ENCODE peak calls at places on chromosomes 6 and 20, in five cellular contexts. N is psoas muscle, Y is IMR-90, W is HL-60, D is choroid plexus epithelial cell. J is an unnamed sample.

GRCh38 chr20:37598101-37598530 is 70.4 kb upstream of the BLCAP start:
- DNase-seq in N (no peak), Y (no peak), W (no peak), D (no peak), J (no peak)

GRCh38 chr6:150251566-150252186 is 108.8 kb downstream of the PPP1R14C start:
- DNase-seq in N (peak), Y (peak), W (no peak), D (no peak), J (no peak)

GRCh38 chr20:3933126-3933684 is 44.0 kb downstream of the PANK2 start:
- DNase-seq in N (no peak), Y (no peak), W (peak), D (no peak), J (no peak)

GRCh38 chr20:11718474-11719094 is 199.1 kb upstream of the BTBD3 start:
- DNase-seq in N (no peak), Y (no peak), W (no peak), D (no peak), J (no peak)

GRCh38 chr20:49608752-49609670 is 41.1 kb upstream of the PTGIS start:
- DNase-seq in N (peak), Y (no peak), W (peak), D (peak), J (peak)

GRCh38 chr20:17699931-17700351 is at the start of gene BANF2:
- DNase-seq in N (no peak), Y (no peak), W (no peak), D (no peak), J (no peak)

GRCh38 chr6:48199502-48199901 is 88.5 kb upstream of the PTCHD4 start:
- DNase-seq in N (no peak), Y (no peak), W (no peak), D (no peak), J (no peak)

GRCh38 chr6:70846207-70846835 is 110.5 kb downstream of the B3GAT2 start:
- DNase-seq in N (no peak), Y (no peak), W (no peak), D (no peak), J (no peak)

GRCh38 chr6:37868447-37868825 is 48.9 kb downstream of the ZFAND3 start:
- DNase-seq in N (no peak), Y (peak), W (no peak), D (peak), J (peak)

GRCh38 chr6:104064876-104065275 is 794.8 kb downstream of the HACE1 start:
- DNase-seq in N (no peak), Y (no peak), W (no peak), D (no peak), J (no peak)

GRCh38 chr6:125236536-125237327 is 65.0 kb downstream of the HDDC2 start:
- DNase-seq in N (no peak), Y (peak), W (no peak), D (peak), J (no peak)

GRCh38 chr6:137426007-137426689 is 68.0 kb downstream of the OLIG3 start:
- DNase-seq in N (no peak), Y (no peak), W (no peak), D (no peak), J (no peak)

GRCh38 chr6:63516186-63516944 is 55.9 kb upstream of the LOC128125822 start:
- DNase-seq in N (no peak), Y (no peak), W (no peak), D (no peak), J (no peak)

GRCh38 chr6:150907385-150907784 is 41.9 kb downstream of the MTHFD1L start:
- DNase-seq in N (no peak), Y (no peak), W (no peak), D (no peak), J (peak)

GRCh38 chr6:134870677-134871498 is 79.0 kb downstream of the ALDH8A1 start:
- DNase-seq in N (no peak), Y (peak), W (no peak), D (peak), J (peak)

GRCh38 chr6:47014401-47014800 is 27.7 kb downstream of the ADGRF1 start:
- DNase-seq in N (no peak), Y (no peak), W (no peak), D (no peak), J (no peak)

GRCh38 chr20:52230406-52230805 is 38.8 kb upstream of the ZFP64 start:
- DNase-seq in N (no peak), Y (no peak), W (no peak), D (peak), J (peak)

GRCh38 chr6:135673671-135674309 is 176.2 kb upstream of the AHI1 start:
- DNase-seq in N (peak), Y (peak), W (no peak), D (peak), J (no peak)

GRCh38 chr6:166466178-166467122 is 83.7 kb upstream of the MPC1 start:
- DNase-seq in N (peak), Y (peak), W (no peak), D (peak), J (peak)

GRCh38 chr20:7196481-7196880 is 429.0 kb downstream of the BMP2 start:
- DNase-seq in N (no peak), Y (no peak), W (no peak), D (peak), J (peak)

GRCh38 chr6:129929433-129929832 is 68.3 kb upstream of the TMEM244 start:
- DNase-seq in N (no peak), Y (peak), W (no peak), D (peak), J (peak)

GRCh38 chr6:45730232-45730631 is 285.4 kb downstream of the CLIC5 start:
- DNase-seq in N (no peak), Y (no peak), W (no peak), D (no peak), J (no peak)

GRCh38 chr20:43057317-43057716 is 132.4 kb downstream of the PTPRT start:
- DNase-seq in N (no peak), Y (no peak), W (no peak), D (no peak), J (no peak)

GRCh38 chr6:133778414-133778813 is 110.5 kb upstream of the TCF21 start:
- DNase-seq in N (no peak), Y (peak), W (no peak), D (peak), J (peak)

GRCh38 chr20:50320005-50320909 is 129.6 kb downstream of the CEBPB start:
- DNase-seq in N (no peak), Y (no peak), W (no peak), D (no peak), J (no peak)

GRCh38 chr6:13524801-13525508 is 37.6 kb upstream of the GFOD1 start:
- DNase-seq in N (no peak), Y (no peak), W (no peak), D (no peak), J (no peak)

GRCh38 chr20:11880694-11881093 is 37.0 kb upstream of the BTBD3 start:
- DNase-seq in N (no peak), Y (no peak), W (no peak), D (no peak), J (no peak)

GRCh38 chr20:4084721-4085120 is 69.4 kb upstream of the RNF24 start:
- DNase-seq in N (no peak), Y (no peak), W (no peak), D (no peak), J (no peak)

GRCh38 chr6:12436683-12437082 is 146.5 kb downstream of the EDN1 start:
- DNase-seq in N (no peak), Y (no peak), W (no peak), D (no peak), J (no peak)
- H3K4me3 ChIP-seq in N (no peak), Y (no peak), W (no peak), D (no peak), J (no peak)

GRCh38 chr20:1775117-1775516 is 117.5 kb upstream of the SIRPG start:
- DNase-seq in N (no peak), Y (peak), W (no peak), D (peak), J (peak)

GRCh38 chr20:1776608-1777475 is 118.4 kb upstream of the SIRPA start:
- DNase-seq in N (peak), Y (peak), W (peak), D (peak), J (peak)

GRCh38 chr20:1779567-1779966 is 115.6 kb upstream of the SIRPA start:
- DNase-seq in N (no peak), Y (no peak), W (no peak), D (no peak), J (no peak)

GRCh38 chr20:1774479-1774878 is 116.9 kb upstream of the SIRPG start:
- DNase-seq in N (no peak), Y (no peak), W (no peak), D (no peak), J (no peak)

GRCh38 chr20:1777476-1777820 is 117.8 kb upstream of the SIRPA start:
- DNase-seq in N (no peak), Y (no peak), W (no peak), D (no peak), J (no peak)
- TF ChIP-seq CTCF in N (no peak), Y (no peak), W (no peak), D (no peak), J (no peak)

GRCh38 chr6:8686077-8686476 is 250.7 kb upstream of the SLC35B3 start:
- DNase-seq in N (no peak), Y (no peak), W (no peak), D (no peak), J (no peak)
- H3K4me3 ChIP-seq in N (no peak), Y (no peak), W (no peak), D (no peak), J (no peak)

GRCh38 chr6:53240139-53240538 is 91.5 kb upstream of the GCM1 start:
- DNase-seq in N (no peak), Y (no peak), W (no peak), D (no peak), J (no peak)

GRCh38 chr6:53239526-53239925 is 90.9 kb upstream of the GCM1 start:
- DNase-seq in N (no peak), Y (no peak), W (no peak), D (no peak), J (no peak)

GRCh38 chr6:53241936-53242335 is 93.3 kb upstream of the GCM1 start:
- DNase-seq in N (no peak), Y (no peak), W (peak), D (no peak), J (no peak)

GRCh38 chr6:53238311-53238710 is 89.7 kb upstream of the GCM1 start:
- DNase-seq in N (no peak), Y (no peak), W (no peak), D (no peak), J (no peak)

DNA sequence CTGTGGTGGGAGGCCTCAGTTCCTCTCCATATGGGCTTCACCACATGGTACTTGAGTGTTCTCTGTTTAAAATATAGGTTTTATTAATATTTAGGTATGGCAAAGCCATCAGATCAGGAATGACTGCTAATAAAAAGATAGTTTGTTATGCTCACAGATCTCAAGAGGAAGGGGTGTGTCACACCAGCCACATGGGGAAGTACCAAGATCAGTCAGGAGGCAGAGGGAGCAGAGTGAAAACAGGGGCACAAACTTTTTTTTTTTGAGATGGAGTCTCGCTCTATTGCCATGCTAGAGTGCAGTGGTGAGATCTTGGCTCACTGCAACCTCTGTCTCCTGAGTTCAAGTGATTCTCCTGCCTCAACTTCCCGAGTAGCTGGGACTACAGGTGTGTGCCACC is 92.1 kb upstream of the GCM1 start:
- DNase-seq in N (no peak), Y (no peak), W (peak), D (no peak), J (no peak)
- TF ChIP-seq CTCF in N (no peak), Y (no peak), W (no peak), D (no peak), J (no peak)

DNA sequence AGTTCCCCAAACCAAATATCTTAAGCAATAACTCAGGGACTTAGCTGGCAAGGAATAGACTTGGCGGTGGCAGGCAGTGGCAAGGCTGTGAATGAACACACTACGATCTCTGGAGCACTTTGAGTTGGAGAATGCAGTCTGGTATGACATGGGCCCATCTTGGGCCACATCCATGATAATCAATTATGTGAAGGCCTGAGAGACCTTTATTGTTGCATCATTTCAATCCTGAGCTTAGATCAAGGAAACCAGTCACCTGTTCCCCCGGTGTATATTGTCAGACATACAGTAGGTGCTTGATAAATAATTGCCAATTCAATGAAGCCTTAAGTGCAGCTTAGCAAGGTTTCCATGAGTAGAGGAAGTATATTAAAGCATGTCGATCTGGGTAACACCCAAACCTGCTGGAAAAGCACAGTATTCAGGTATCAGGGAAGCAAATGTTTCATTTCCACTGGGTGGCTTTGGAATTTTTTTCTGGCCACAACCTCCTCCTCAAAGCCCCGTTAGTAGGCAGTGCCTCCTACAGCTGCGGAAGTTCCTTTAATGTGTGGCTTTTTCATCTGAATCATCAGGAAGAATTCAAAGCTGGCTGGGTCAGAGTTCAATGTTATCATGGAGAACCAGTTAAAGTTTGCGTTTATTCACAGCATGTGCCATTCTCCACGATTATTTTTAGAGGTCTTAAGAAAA is 10.2 kb downstream of the CASS4 start:
- DNase-seq in N (no peak), Y (peak), W (peak), D (peak), J (peak)
- H3K4me3 ChIP-seq in N (no peak), Y (no peak), W (no peak), D (no peak), J (no peak)